ENCODE peak calls at places on chromosomes 7 and 10, in six cellular contexts. Q is fibroblast of lung; L is HCEC 1CT; N is naive thymus-derived CD8-positive, alpha-beta T cell; U is AG20443; V is SW480. R is an unnamed sample.

GRCh38 chr10:130171196-130171595 is 35.0 kb downstream of the GLRX3 start:
- DNase-seq in Q (no peak), L (no peak), N (no peak), U (no peak), V (no peak), R (no peak)

GRCh38 chr7:27155816-27156507 is 513 bp downstream of the HOXA7 start:
- DNase-seq in Q (no peak), L (peak), N (no peak), U (peak), V (peak), R (no peak)

GRCh38 chr10:86375204-86375603 is 8.6 kb upstream of the GRID1 start:
- DNase-seq in Q (no peak), L (no peak), N (no peak), U (no peak), V (no peak), R (no peak)

GRCh38 chr7:5282464-5283316 is at the start of gene SLC29A4:
- DNase-seq in Q (no peak), L (no peak), N (no peak), U (peak), V (no peak), R (no peak)

GRCh38 chr7:118753464-118753863 is 529.0 kb downstream of the ANKRD7 start:
- DNase-seq in Q (no peak), L (no peak), N (no peak), U (no peak), V (no peak), R (no peak)

GRCh38 chr10:24209946-24210491 is 1.1 kb downstream of the KIAA1217 start:
- DNase-seq in Q (peak), L (peak), N (no peak), U (peak), V (peak), R (peak)

GRCh38 chr7:130943336-130943901 is 209.4 kb upstream of the KLF14 start:
- DNase-seq in Q (peak), L (peak), N (no peak), U (peak), V (peak), R (peak)

GRCh38 chr7:104029765-104030164 is 40.3 kb upstream of the RELN start:
- DNase-seq in Q (no peak), L (no peak), N (no peak), U (no peak), V (no peak), R (no peak)

GRCh38 chr10:51881213-51881612 is 181.8 kb upstream of the CSTF2T start:
- DNase-seq in Q (no peak), L (no peak), N (no peak), U (no peak), V (no peak), R (no peak)

GRCh38 chr7:121406-121805 is 71.0 kb upstream of the FAM20C start:
- DNase-seq in Q (no peak), L (no peak), N (no peak), U (no peak), V (no peak), R (no peak)

GRCh38 chr7:116543664-116544063 is 18.8 kb downstream of the CAV1 start:
- DNase-seq in Q (peak), L (peak), N (no peak), U (peak), V (no peak), R (no peak)

GRCh38 chr7:117285821-117286220 is 37.0 kb downstream of the WNT2 start:
- DNase-seq in Q (peak), L (no peak), N (no peak), U (peak), V (no peak), R (no peak)

R was measured in HT-29.